ENCODE peak calls at places on chromosomes 12 and 14, in four cellular contexts. T is SK-N-SH, N is K562, W is GM12878. P is an unnamed sample.

GRCh38 chr14:97276573-97276972 is 479.4 kb downstream of the VRK1 start:
- DNase-seq in N (no peak), T (no peak), W (no peak), P (no peak)

GRCh38 chr12:75481013-75481705 is 604 bp downstream of the GLIPR1 start:
- DNase-seq in T (no peak), W (no peak), N (no peak), P (no peak)

GRCh38 chr14:93019970-93020369 is 95.8 kb downstream of the ITPK1 start:
- DNase-seq in N (no peak), W (no peak), T (no peak), P (no peak)

GRCh38 chr12:47237751-47238211 is 158.0 kb upstream of the AMIGO2 start:
- DNase-seq in T (no peak), N (no peak), W (no peak), P (no peak)

GRCh38 chr14:52873694-52874093 is 77.2 kb downstream of the FERMT2 start:
- DNase-seq in T (no peak), N (no peak), W (no peak), P (no peak)

GRCh38 chr14:65069874-65070709 is 32.2 kb downstream of the MAX start:
- DNase-seq in N (no peak), T (no peak), W (no peak), P (no peak)

GRCh38 chr14:33922125-33922524 is 28.7 kb downstream of the EGLN3 start:
- DNase-seq in W (no peak), T (no peak), N (no peak), P (no peak)

GRCh38 chr12:94762259-94762942 is 112.0 kb upstream of the TMCC3 start:
- DNase-seq in N (no peak), W (peak), T (no peak), P (no peak)

DNA sequence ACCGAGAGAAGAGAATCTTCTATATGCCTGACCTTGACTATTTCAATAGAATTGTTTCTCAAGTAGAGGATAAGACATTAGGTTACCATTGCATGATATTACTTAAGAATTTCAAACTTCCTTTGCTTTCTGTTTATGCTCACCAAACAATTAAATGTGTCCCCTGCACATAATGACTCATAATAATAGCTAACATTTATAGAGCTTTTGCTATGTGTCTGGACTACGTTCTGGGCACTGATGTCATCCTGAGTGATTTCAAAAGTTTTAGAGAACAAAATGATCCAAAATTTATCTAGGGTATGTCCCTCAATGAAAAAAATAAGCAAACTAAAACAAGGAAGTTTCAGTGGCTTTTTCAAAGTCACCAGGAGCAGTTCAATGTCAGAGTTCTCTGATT is 38.8 kb downstream of the SLC15A5 start:
- DNase-seq in T (no peak), W (no peak), N (no peak), P (no peak)
- TF ChIP-seq USF1 in T (no peak), W (no peak), N (no peak), P (no peak)

GRCh38 chr14:101227611-101228594 is 324.4 kb upstream of the RTL1 start:
- DNase-seq in T (no peak), N (no peak), W (no peak), P (no peak)
- TF ChIP-seq USF1 in T (no peak), N (no peak), W (no peak), P (no peak)

DNA sequence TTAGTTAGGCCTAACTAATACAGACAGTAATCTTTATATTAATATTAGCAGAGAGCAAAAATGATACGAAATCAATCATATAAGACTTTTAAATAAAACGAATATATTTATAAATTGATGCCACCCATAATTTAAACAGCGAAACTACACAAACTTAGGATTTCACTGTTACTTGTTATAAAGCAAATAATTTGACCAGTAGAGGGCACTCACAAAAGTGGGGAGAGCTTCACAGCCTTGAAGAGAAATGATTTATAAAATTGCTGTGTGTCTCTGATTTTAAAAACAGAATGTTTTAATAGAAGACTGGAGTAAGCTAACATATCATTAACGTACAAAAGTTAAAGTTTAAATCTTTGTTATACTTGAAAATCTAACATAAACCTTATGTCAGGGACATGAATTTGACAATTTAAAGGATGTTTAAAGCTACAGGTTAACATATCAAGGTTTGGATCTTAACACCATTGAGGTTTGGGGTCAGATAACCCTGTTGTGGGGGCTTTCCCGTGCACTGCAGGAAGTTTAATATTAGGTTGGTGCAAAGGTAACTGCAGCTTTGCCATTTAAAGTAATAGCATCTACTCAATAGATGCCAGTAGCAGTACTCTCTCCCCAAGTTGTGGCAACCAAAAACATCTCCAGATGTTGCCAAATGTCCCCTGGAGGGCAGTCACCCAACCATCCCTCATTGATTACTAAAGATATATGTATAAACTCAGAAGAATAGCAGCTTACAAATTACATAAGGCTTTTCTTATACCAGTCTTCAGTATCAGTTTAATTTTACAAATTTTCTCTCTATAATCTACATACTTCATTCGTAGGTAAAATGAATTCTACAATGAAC is 9.3 kb downstream of the KRAS start:
- DNase-seq in N (peak), W (no peak), T (peak), P (no peak)
- TF ChIP-seq USF1 in N (no peak), W (no peak), T (no peak), P (no peak)

DNA sequence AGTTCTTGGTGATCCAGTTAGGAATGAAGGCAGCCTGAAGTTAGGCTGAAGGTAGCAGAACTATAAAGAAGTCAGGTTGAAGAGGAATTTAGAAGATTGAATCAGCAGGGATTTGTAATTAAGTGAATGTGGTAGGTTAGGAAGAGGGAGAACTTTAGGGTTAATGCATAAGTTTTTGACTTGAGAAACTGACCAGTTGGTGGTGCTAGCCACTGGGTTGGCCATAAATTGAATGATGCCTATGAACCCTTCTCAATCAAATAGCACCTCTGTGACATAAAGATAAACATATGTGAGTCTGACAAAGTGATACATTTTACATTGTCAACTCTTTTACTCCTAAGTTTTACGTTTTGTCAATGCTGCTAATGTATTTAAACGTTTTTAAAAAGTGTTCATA is 290.6 kb upstream of the NAV3 start:
- DNase-seq in T (no peak), N (no peak), W (no peak), P (no peak)
- TF ChIP-seq USF1 in T (no peak), N (no peak), W (no peak), P (no peak)

GRCh38 chr12:3735432-3735831 is 17.5 kb downstream of the CRACR2A start:
- DNase-seq in T (no peak), W (no peak), N (no peak), P (no peak)
- TF ChIP-seq USF1 in T (no peak), W (no peak), N (no peak), P (no peak)

GRCh38 chr12:40749863-40750262 is 57.6 kb downstream of the CNTN1 start:
- DNase-seq in N (no peak), T (no peak), W (no peak), P (no peak)

GRCh38 chr12:40745386-40745785 is 53.1 kb downstream of the CNTN1 start:
- DNase-seq in T (no peak), N (no peak), W (no peak), P (no peak)
- TF ChIP-seq USF1 in T (no peak), N (no peak), W (no peak), P (no peak)

GRCh38 chr14:103258211-103258610 is 75.8 kb upstream of the EIF5 start:
- DNase-seq in N (no peak), T (no peak), W (no peak), P (no peak)
- TF ChIP-seq USF1 in N (no peak), T (no peak), W (no peak), P (no peak)

GRCh38 chr14:22333408-22334274 is 255.4 kb downstream of the DAD1 start:
- DNase-seq in T (no peak), N (peak), W (no peak), P (no peak)
- TF ChIP-seq USF1 in T (no peak), N (no peak), W (no peak), P (no peak)

P was measured in WTC11.